ENCODE peak calls at places on chromosome X, in ten cellular contexts. One of them, this sample, is unnamed.

GRCh38 chrX:102339312-102340298 is 92.6 kb downstream of the NXF2 start:
- DNase-seq in Karpas-422: peak
- DNase-seq in K562: no peak
- DNase-seq in endodermal cell: peak
- DNase-seq in CD4-positive, alpha-beta memory T cell: peak
- DNase-seq in GM23248: peak
- DNase-seq in OCI-LY7: no peak
- DNase-seq in A549: no peak
- DNase-seq in cardiac muscle cell: no peak
- DNase-seq in uterus: no peak
- DNase-seq in this sample: no peak

GRCh38 chrX:131649741-131650140 is 105.9 kb downstream of the OR13H1 start:
- DNase-seq in GM23248: no peak
- DNase-seq in A549: no peak
- DNase-seq in endodermal cell: no peak
- DNase-seq in CD4-positive, alpha-beta memory T cell: no peak
- DNase-seq in K562: no peak
- DNase-seq in uterus: no peak
- DNase-seq in Karpas-422: peak
- DNase-seq in cardiac muscle cell: no peak
- DNase-seq in OCI-LY7: no peak
- DNase-seq in this sample: no peak

GRCh38 chrX:135973025-135973547 is 702 bp downstream of the MMGT1 start:
- DNase-seq in Karpas-422: no peak
- DNase-seq in CD4-positive, alpha-beta memory T cell: peak
- DNase-seq in A549: peak
- DNase-seq in cardiac muscle cell: peak
- DNase-seq in endodermal cell: no peak
- DNase-seq in K562: peak
- DNase-seq in GM23248: peak
- DNase-seq in uterus: no peak
- DNase-seq in OCI-LY7: peak
- DNase-seq in this sample: peak

GRCh38 chrX:20372533-20372932 is 105.8 kb upstream of the RPS6KA3 start:
- DNase-seq in cardiac muscle cell: no peak
- DNase-seq in Karpas-422: no peak
- DNase-seq in uterus: no peak
- DNase-seq in A549: peak
- DNase-seq in K562: no peak
- DNase-seq in endodermal cell: no peak
- DNase-seq in CD4-positive, alpha-beta memory T cell: no peak
- DNase-seq in OCI-LY7: no peak
- DNase-seq in GM23248: peak
- DNase-seq in this sample: no peak

GRCh38 chrX:109812236-109812635 is 79.2 kb upstream of the ACSL4 start:
- DNase-seq in OCI-LY7: no peak
- DNase-seq in cardiac muscle cell: peak
- DNase-seq in GM23248: no peak
- DNase-seq in CD4-positive, alpha-beta memory T cell: no peak
- DNase-seq in uterus: no peak
- DNase-seq in endodermal cell: no peak
- DNase-seq in Karpas-422: no peak
- DNase-seq in K562: no peak
- DNase-seq in A549: no peak
- DNase-seq in this sample: no peak

GRCh38 chrX:8846271-8846670 is 45.1 kb upstream of the FAM9A start:
- DNase-seq in uterus: no peak
- DNase-seq in cardiac muscle cell: no peak
- DNase-seq in A549: no peak
- DNase-seq in K562: no peak
- DNase-seq in CD4-positive, alpha-beta memory T cell: no peak
- DNase-seq in GM23248: no peak
- DNase-seq in endodermal cell: no peak
- DNase-seq in OCI-LY7: no peak
- DNase-seq in Karpas-422: no peak
- DNase-seq in this sample: no peak

GRCh38 chrX:40108084-40108958 is 10.6 kb upstream of the BCOR start:
- DNase-seq in A549: peak
- DNase-seq in endodermal cell: peak
- DNase-seq in OCI-LY7: no peak
- DNase-seq in uterus: peak
- DNase-seq in CD4-positive, alpha-beta memory T cell: no peak
- DNase-seq in Karpas-422: no peak
- DNase-seq in cardiac muscle cell: peak
- DNase-seq in GM23248: peak
- DNase-seq in K562: no peak
- DNase-seq in this sample: peak

GRCh38 chrX:103629295-103630170 is 758 bp downstream of the TCEAL1 start:
- DNase-seq in GM23248: peak
- DNase-seq in cardiac muscle cell: peak
- DNase-seq in OCI-LY7: peak
- DNase-seq in uterus: peak
- DNase-seq in K562: peak
- DNase-seq in A549: peak
- DNase-seq in Karpas-422: peak
- DNase-seq in CD4-positive, alpha-beta memory T cell: peak
- DNase-seq in endodermal cell: peak
- DNase-seq in this sample: peak

GRCh38 chrX:71532078-71532752 is 689 bp upstream of the OGT start:
- DNase-seq in endodermal cell: no peak
- DNase-seq in K562: no peak
- DNase-seq in OCI-LY7: peak
- DNase-seq in A549: peak
- DNase-seq in Karpas-422: peak
- DNase-seq in uterus: peak
- DNase-seq in cardiac muscle cell: no peak
- DNase-seq in GM23248: peak
- DNase-seq in CD4-positive, alpha-beta memory T cell: peak
- DNase-seq in this sample: peak

GRCh38 chrX:124086411-124086810 is 124.9 kb downstream of the STAG2 start:
- DNase-seq in CD4-positive, alpha-beta memory T cell: peak
- DNase-seq in GM23248: no peak
- DNase-seq in A549: no peak
- DNase-seq in Karpas-422: no peak
- DNase-seq in cardiac muscle cell: no peak
- DNase-seq in OCI-LY7: no peak
- DNase-seq in endodermal cell: no peak
- DNase-seq in K562: no peak
- DNase-seq in uterus: no peak
- DNase-seq in this sample: no peak

GRCh38 chrX:6748595-6748994 is 213.7 kb upstream of the VCX3A start:
- DNase-seq in CD4-positive, alpha-beta memory T cell: no peak
- DNase-seq in endodermal cell: no peak
- DNase-seq in Karpas-422: peak
- DNase-seq in OCI-LY7: peak
- DNase-seq in GM23248: no peak
- DNase-seq in A549: no peak
- DNase-seq in K562: no peak
- DNase-seq in cardiac muscle cell: no peak
- DNase-seq in uterus: no peak
- DNase-seq in this sample: no peak

GRCh38 chrX:1521459-1521956 is 15.5 kb downstream of the P2RY8 start:
- DNase-seq in uterus: no peak
- DNase-seq in cardiac muscle cell: no peak
- DNase-seq in endodermal cell: peak
- DNase-seq in A549: peak
- DNase-seq in Karpas-422: peak
- DNase-seq in CD4-positive, alpha-beta memory T cell: peak
- DNase-seq in GM23248: no peak
- DNase-seq in OCI-LY7: peak
- DNase-seq in K562: no peak
- DNase-seq in this sample: no peak

DNA sequence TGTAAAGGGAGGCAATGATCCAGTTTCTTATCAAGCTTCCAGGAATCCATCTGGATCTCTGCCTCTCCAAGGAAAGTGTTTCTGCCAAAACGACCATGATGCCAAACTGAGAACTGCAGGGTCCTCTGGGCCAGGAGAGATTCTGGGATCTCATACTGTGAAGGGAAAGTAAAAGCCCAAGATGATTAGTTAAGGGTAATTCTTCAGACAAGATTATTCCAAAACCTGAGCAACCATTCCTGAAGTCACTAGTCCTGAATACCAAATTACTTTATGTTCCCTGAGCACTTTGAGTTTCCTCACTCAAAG is 42.0 kb downstream of the SRPX2 start:
- DNase-seq in A549: no peak
- DNase-seq in endodermal cell: no peak
- DNase-seq in OCI-LY7: no peak
- DNase-seq in GM23248: no peak
- DNase-seq in cardiac muscle cell: no peak
- DNase-seq in CD4-positive, alpha-beta memory T cell: peak
- DNase-seq in uterus: no peak
- DNase-seq in Karpas-422: no peak
- DNase-seq in K562: no peak
- DNase-seq in this sample: no peak
- H3K27ac ChIP-seq in A549: no peak
- H3K27ac ChIP-seq in endodermal cell: no peak
- H3K27ac ChIP-seq in OCI-LY7: no peak
- H3K27ac ChIP-seq in GM23248: no peak
- H3K27ac ChIP-seq in cardiac muscle cell: no peak
- H3K27ac ChIP-seq in CD4-positive, alpha-beta memory T cell: no peak
- H3K27ac ChIP-seq in uterus: peak
- H3K27ac ChIP-seq in Karpas-422: no peak
- H3K27ac ChIP-seq in K562: no peak
- H3K27ac ChIP-seq in this sample: no peak

GRCh38 chrX:51332188-51332942 is at the start of gene NUDT10:
- DNase-seq in cardiac muscle cell: peak
- DNase-seq in K562: no peak
- DNase-seq in endodermal cell: peak
- DNase-seq in A549: peak
- DNase-seq in uterus: peak
- DNase-seq in CD4-positive, alpha-beta memory T cell: peak
- DNase-seq in Karpas-422: no peak
- DNase-seq in OCI-LY7: no peak
- DNase-seq in GM23248: peak
- DNase-seq in this sample: peak
- H3K4me3 ChIP-seq in cardiac muscle cell: peak
- H3K4me3 ChIP-seq in K562: no peak
- H3K4me3 ChIP-seq in endodermal cell: peak
- H3K4me3 ChIP-seq in A549: peak
- H3K4me3 ChIP-seq in uterus: peak
- H3K4me3 ChIP-seq in CD4-positive, alpha-beta memory T cell: no peak
- H3K4me3 ChIP-seq in Karpas-422: no peak
- H3K4me3 ChIP-seq in OCI-LY7: no peak
- H3K4me3 ChIP-seq in GM23248: peak
- H3K4me3 ChIP-seq in this sample: peak

DNA sequence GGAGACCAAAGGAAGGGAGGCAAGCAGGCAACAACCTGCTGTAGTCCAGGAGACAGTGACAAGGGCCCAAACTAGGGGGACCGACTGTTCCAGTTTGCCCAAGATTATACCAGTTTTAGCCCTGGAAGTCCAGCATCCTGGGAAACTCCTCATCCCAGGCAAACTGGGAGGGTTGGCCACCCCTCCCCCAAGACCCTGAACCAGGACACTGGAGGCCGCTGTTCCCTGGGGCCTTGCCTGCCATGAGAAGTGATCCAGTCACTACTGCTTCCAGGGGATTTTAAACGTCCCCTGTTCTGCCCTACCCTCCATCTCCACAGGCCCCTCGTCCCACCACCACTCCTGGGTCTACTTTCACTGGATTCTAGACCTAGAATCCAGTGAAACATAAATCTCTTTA is 4.3 kb upstream of the DGAT2L6 start:
- DNase-seq in K562: no peak
- DNase-seq in CD4-positive, alpha-beta memory T cell: no peak
- DNase-seq in uterus: no peak
- DNase-seq in cardiac muscle cell: no peak
- DNase-seq in Karpas-422: no peak
- DNase-seq in endodermal cell: peak
- DNase-seq in A549: no peak
- DNase-seq in GM23248: no peak
- DNase-seq in OCI-LY7: no peak
- DNase-seq in this sample: no peak
- H3K27ac ChIP-seq in K562: no peak
- H3K27ac ChIP-seq in CD4-positive, alpha-beta memory T cell: no peak
- H3K27ac ChIP-seq in uterus: no peak
- H3K27ac ChIP-seq in cardiac muscle cell: no peak
- H3K27ac ChIP-seq in Karpas-422: no peak
- H3K27ac ChIP-seq in endodermal cell: no peak
- H3K27ac ChIP-seq in A549: no peak
- H3K27ac ChIP-seq in GM23248: no peak
- H3K27ac ChIP-seq in OCI-LY7: no peak
- H3K27ac ChIP-seq in this sample: no peak

GRCh38 chrX:13694983-13695382 is 6.1 kb downstream of the RAB9A start:
- DNase-seq in Karpas-422: no peak
- DNase-seq in A549: no peak
- DNase-seq in endodermal cell: no peak
- DNase-seq in uterus: no peak
- DNase-seq in CD4-positive, alpha-beta memory T cell: no peak
- DNase-seq in K562: no peak
- DNase-seq in GM23248: no peak
- DNase-seq in cardiac muscle cell: no peak
- DNase-seq in OCI-LY7: no peak
- DNase-seq in this sample: no peak

GRCh38 chrX:13691845-13692334 is 3.0 kb downstream of the RAB9A start:
- DNase-seq in Karpas-422: peak
- DNase-seq in cardiac muscle cell: no peak
- DNase-seq in CD4-positive, alpha-beta memory T cell: no peak
- DNase-seq in endodermal cell: no peak
- DNase-seq in OCI-LY7: peak
- DNase-seq in A549: no peak
- DNase-seq in K562: no peak
- DNase-seq in GM23248: no peak
- DNase-seq in uterus: no peak
- DNase-seq in this sample: no peak

GRCh38 chrX:13692771-13693231 is 3.9 kb downstream of the RAB9A start:
- DNase-seq in CD4-positive, alpha-beta memory T cell: no peak
- DNase-seq in OCI-LY7: no peak
- DNase-seq in K562: no peak
- DNase-seq in A549: no peak
- DNase-seq in endodermal cell: no peak
- DNase-seq in cardiac muscle cell: no peak
- DNase-seq in Karpas-422: no peak
- DNase-seq in uterus: no peak
- DNase-seq in GM23248: no peak
- DNase-seq in this sample: no peak

GRCh38 chrX:13694359-13694758 is 5.4 kb downstream of the RAB9A start:
- DNase-seq in cardiac muscle cell: no peak
- DNase-seq in endodermal cell: no peak
- DNase-seq in Karpas-422: no peak
- DNase-seq in A549: no peak
- DNase-seq in GM23248: peak
- DNase-seq in uterus: no peak
- DNase-seq in OCI-LY7: no peak
- DNase-seq in CD4-positive, alpha-beta memory T cell: no peak
- DNase-seq in K562: no peak
- DNase-seq in this sample: no peak

DNA sequence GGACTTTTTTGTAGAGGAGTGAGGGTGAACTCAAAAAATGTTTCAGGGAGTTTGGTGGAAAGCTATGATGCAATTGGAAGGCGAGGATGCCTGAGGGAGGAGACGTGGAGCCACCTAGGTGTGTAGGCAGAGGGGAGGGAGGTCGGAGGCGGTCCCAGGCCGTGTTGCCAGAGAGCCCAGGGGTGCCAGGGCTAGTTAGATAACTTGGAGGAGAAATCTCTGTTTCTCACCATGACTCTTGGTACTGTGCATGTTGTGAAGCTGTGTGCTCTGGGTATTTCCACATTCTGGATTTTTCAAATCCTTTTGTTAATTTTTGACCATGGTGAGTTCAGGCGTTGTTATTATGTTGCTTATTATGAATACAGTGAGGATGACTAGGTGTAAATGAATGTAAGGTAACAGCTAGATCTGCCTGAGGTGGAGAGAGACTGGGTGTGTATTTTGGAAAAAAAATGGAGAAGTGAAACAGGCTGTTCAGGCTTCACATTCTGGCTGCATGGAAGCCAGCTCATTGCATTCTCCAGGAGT is 4.5 kb downstream of the RAB9A start:
- DNase-seq in K562: no peak
- DNase-seq in uterus: no peak
- DNase-seq in OCI-LY7: no peak
- DNase-seq in Karpas-422: no peak
- DNase-seq in A549: no peak
- DNase-seq in GM23248: peak
- DNase-seq in CD4-positive, alpha-beta memory T cell: no peak
- DNase-seq in cardiac muscle cell: no peak
- DNase-seq in endodermal cell: peak
- DNase-seq in this sample: no peak
- H3K4me3 ChIP-seq in K562: no peak
- H3K4me3 ChIP-seq in uterus: no peak
- H3K4me3 ChIP-seq in OCI-LY7: no peak
- H3K4me3 ChIP-seq in Karpas-422: peak
- H3K4me3 ChIP-seq in A549: no peak
- H3K4me3 ChIP-seq in GM23248: no peak
- H3K4me3 ChIP-seq in CD4-positive, alpha-beta memory T cell: no peak
- H3K4me3 ChIP-seq in cardiac muscle cell: no peak
- H3K4me3 ChIP-seq in endodermal cell: peak
- H3K4me3 ChIP-seq in this sample: no peak